ENCODE peak calls at places on chromosomes 13 and 19, in six cellular contexts. Z is Karpas-422, O is body of pancreas, Q is left lung, K is fibroblast of mammary gland, Y is kidney epithelial cell. T is an unnamed sample.

GRCh38 chr19:12794196-12794921 is 3.1 kb downstream of the JUNB start:
- DNase-seq in Y (no peak), K (peak; percentile 57), Q (no peak), O (no peak), Z (peak; percentile 43), T (no peak)

GRCh38 chr19:12611361-12611699 is 610 bp downstream of the ZNF791 start:
- DNase-seq in Q (no peak), Z (no peak), K (peak; percentile 71), O (peak; percentile 75), Y (no peak), T (no peak)

GRCh38 chr13:84096221-84096620 is 213.9 kb upstream of the SLITRK1 start:
- DNase-seq in Z (no peak), Y (no peak), K (peak; percentile 20), Q (no peak), O (no peak), T (no peak)

GRCh38 chr19:12815088-12815487 is 8.7 kb downstream of the RNASEH2A start:
- DNase-seq in O (no peak), Y (no peak), Z (no peak), Q (no peak), K (no peak), T (no peak)

GRCh38 chr13:23903906-23904280 is 6.6 kb upstream of the C1QTNF9B start:
- DNase-seq in O (no peak), Q (no peak), Z (no peak), Y (no peak), K (no peak), T (no peak)

GRCh38 chr19:47445937-47446402 is 25.7 kb downstream of the SLC8A2 start:
- DNase-seq in O (peak; percentile 56), Z (peak; percentile 75), K (no peak), Q (peak; percentile 86), Y (no peak), T (peak; percentile 71)

GRCh38 chr19:19643158-19644053 is at the start of gene GMIP:
- DNase-seq in K (peak; percentile 32), Y (no peak), O (peak; percentile 84), Q (peak; percentile 96), Z (peak; percentile 95), T (peak; percentile 91)

GRCh38 chr19:51811344-51811743 is 16.4 kb downstream of the FPR3 start:
- DNase-seq in Q (no peak), O (no peak), Y (no peak), Z (peak; percentile 51), K (no peak), T (no peak)

GRCh38 chr13:47893527-47893926 is 107.5 kb downstream of the SUCLA2 start:
- DNase-seq in K (no peak), Y (no peak), Z (no peak), O (no peak), Q (no peak), T (no peak)

GRCh38 chr19:29837448-29837961 is 25.7 kb downstream of the CCNE1 start:
- DNase-seq in Z (no peak), Q (no peak), O (no peak), K (no peak), Y (no peak), T (peak; percentile 62)

GRCh38 chr13:36530861-36531590 is 98.7 kb downstream of the CCNA1 start:
- DNase-seq in Q (no peak), Z (no peak), Y (no peak), K (no peak), O (no peak), T (no peak)

GRCh38 chr13:99694251-99694650 is 193.0 kb downstream of the TM9SF2 start:
- DNase-seq in Z (no peak), K (no peak), Y (no peak), O (no peak), Q (no peak), T (no peak)

GRCh38 chr19:409006-409514 is at the start of gene C2CD4C:
- DNase-seq in Q (peak; percentile 74), Z (no peak), Y (no peak), O (no peak), K (no peak), T (peak; percentile 19)

GRCh38 chr13:98293570-98294142 is 116.6 kb upstream of the RNF113B start:
- DNase-seq in K (peak; percentile 47), Y (no peak), Z (no peak), Q (no peak), O (no peak), T (no peak)

GRCh38 chr19:32674153-32674958 is 624 bp downstream of the ANKRD27 start:
- DNase-seq in Y (no peak), Q (peak; percentile 88), O (no peak), Z (peak; percentile 69), K (no peak), T (no peak)

GRCh38 chr13:100229603-100230002 is 140.7 kb downstream of the PCCA start:
- DNase-seq in K (no peak), Y (no peak), Q (no peak), O (no peak), Z (no peak), T (no peak)

GRCh38 chr13:21137696-21138095 is 38.7 kb downstream of the SKA3 start:
- DNase-seq in Q (no peak), O (no peak), K (peak; percentile 76), Y (no peak), Z (peak; percentile 27), T (no peak)

GRCh38 chr19:355134-355533 is 10.5 kb upstream of the MIER2 start:
- DNase-seq in Z (no peak), Y (no peak), Q (no peak), O (no peak), K (no peak), T (no peak)

GRCh38 chr19:32558607-32559228 is 22.3 kb upstream of the PDCD5 start:
- DNase-seq in O (no peak), Q (no peak), Y (no peak), Z (peak; percentile 42), K (no peak), T (no peak)

GRCh38 chr19:3536429-3537100 is 2.4 kb upstream of the TEKTIP1 start:
- DNase-seq in O (no peak), Q (no peak), K (no peak), Y (no peak), Z (no peak), T (no peak)
- H3K4me3 ChIP-seq in O (no peak overlapping the region), Q (no peak overlapping the region), K (no peak overlapping the region), Y (no peak overlapping the region), Z (no peak overlapping the region), T (no peak overlapping the region)

GRCh38 chr13:66312312-66313087 is 917.6 kb downstream of the PCDH9 start:
- DNase-seq in Y (no peak), Q (no peak), K (peak; percentile 67), O (peak; percentile 37), Z (no peak), T (no peak)
- H3K4me3 ChIP-seq in Y (no peak overlapping the region), Q (no peak overlapping the region), K (no peak overlapping the region), O (no peak overlapping the region), Z (no peak overlapping the region), T (no peak overlapping the region)

DNA sequence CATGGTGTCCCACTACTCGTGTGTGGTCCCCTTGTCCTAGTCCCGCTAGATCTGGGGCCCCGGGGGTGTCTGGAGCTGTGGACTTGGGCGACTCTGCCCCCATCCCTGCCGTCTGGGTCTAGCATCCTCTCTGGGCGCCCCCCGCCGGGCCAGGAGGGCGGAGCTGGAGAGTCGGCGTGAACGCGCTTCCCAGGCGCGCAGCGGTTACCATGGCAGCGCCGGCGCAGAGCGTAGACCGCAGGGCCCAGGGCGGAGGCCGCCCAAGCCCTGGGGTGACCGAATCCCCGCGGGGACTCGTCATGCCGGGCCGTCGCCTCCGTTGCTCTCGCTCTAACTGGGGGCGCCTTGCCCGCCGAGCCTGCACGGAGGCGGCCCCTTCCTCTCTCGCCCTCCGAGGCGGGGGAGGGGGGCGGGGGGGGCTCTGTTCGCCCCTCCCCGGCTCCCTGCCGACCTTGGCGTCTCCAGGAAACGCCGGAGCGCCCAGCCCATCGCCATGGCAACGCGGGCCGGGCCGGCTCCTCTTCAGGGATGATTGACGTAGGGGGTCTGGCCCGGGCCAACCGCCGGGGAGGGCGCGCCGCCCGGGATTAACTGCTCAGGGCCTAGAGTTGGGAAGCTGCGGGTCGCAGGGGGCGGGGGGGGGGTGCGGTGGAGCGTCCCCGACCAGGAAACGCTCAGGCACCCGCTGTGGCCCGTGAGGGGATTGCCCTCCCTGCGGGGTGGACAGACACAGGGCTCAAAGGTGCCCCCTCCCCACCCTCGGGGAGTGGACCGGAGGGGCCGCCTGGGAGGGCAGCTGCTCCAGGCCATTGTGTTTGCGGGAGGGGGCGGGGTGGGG is 8.9 kb downstream of the ISYNA1 start:
- DNase-seq in Y (no peak), K (peak; percentile 56), Z (peak; percentile 95), O (peak; percentile 64), Q (peak; percentile 93), T (peak; percentile 76)
- H3K4me3 ChIP-seq in Y (peak overlapping the region; percentile 25), K (no peak overlapping the region), Z (peak overlapping the region; percentile 72), O (no peak overlapping the region), Q (peak overlapping the region; percentile 37), T (peak overlapping the region; percentile 50)

GRCh38 chr13:29510698-29511438 is 84.6 kb downstream of the SLC7A1 start:
- DNase-seq in Q (peak; percentile 71), Z (no peak), Y (no peak), O (no peak), K (no peak), T (no peak)
- H3K4me3 ChIP-seq in Q (no peak overlapping the region), Z (no peak overlapping the region), Y (no peak overlapping the region), O (no peak overlapping the region), K (no peak overlapping the region), T (no peak overlapping the region)

GRCh38 chr13:67131393-67131792 is 98.7 kb downstream of the PCDH9 start:
- DNase-seq in O (no peak), Y (no peak), Z (no peak), K (no peak), Q (no peak), T (no peak)

GRCh38 chr13:67134322-67135129 is 95.6 kb downstream of the PCDH9 start:
- DNase-seq in Y (no peak), O (no peak), Q (no peak), K (peak; percentile 16), Z (no peak), T (no peak)

GRCh38 chr13:67133476-67133875 is 96.7 kb downstream of the PCDH9 start:
- DNase-seq in Y (no peak), K (no peak), O (no peak), Q (no peak), Z (no peak), T (no peak)

GRCh38 chr13:67128148-67128547 is 102.0 kb downstream of the PCDH9 start:
- DNase-seq in Z (no peak), Y (no peak), Q (no peak), O (no peak), K (no peak), T (no peak)

GRCh38 chr13:67130444-67130843 is 99.7 kb downstream of the PCDH9 start:
- DNase-seq in Z (no peak), K (no peak), O (no peak), Y (no peak), Q (no peak), T (no peak)
- H3K4me3 ChIP-seq in Z (no peak overlapping the region), K (no peak overlapping the region), O (no peak overlapping the region), Y (no peak overlapping the region), Q (no peak overlapping the region), T (no peak overlapping the region)

DNA sequence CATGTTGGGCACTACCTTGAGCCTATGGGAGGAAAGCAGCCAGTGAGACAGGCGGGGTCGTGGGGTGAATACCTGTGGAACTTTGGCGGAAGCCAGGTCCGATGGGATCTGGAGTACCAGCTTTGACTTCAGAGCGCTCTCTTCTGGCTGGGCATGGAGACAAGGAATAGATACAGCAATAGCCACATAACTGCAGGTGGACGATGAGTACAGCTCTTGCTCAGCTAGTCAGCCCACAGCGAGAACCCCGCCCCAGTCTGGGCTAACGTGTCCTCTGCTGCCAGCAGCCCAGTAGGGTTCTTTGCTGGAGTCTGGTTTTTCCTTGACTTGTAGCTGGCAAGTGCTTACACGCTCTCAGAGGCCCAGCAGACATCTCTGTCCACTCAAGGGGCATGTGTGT is 83.4 kb downstream of the SIPA1L3 start:
- DNase-seq in Y (no peak), Z (no peak), O (no peak), Q (no peak), K (no peak), T (no peak)
- H3K4me3 ChIP-seq in Y (no peak overlapping the region), Z (no peak overlapping the region), O (no peak overlapping the region), Q (no peak overlapping the region), K (no peak overlapping the region), T (no peak overlapping the region)

GRCh38 chr13:113616281-113616906 is 31.8 kb downstream of the TFDP1 start:
- DNase-seq in O (no peak), Q (peak; percentile 70), Z (no peak), K (peak; percentile 21), Y (no peak), T (no peak)
- H3K4me3 ChIP-seq in O (no peak overlapping the region), Q (peak overlapping the region; percentile 13), Z (no peak overlapping the region), K (no peak overlapping the region), Y (no peak overlapping the region), T (no peak overlapping the region)

T was measured in naive thymus-derived CD4-positive, alpha-beta T cell.